ENCODE peak calls at places on chromosomes 2 and 18, in nine cellular contexts. I is GM23338; U is left cardiac atrium; D is RWPE2; S is left lung; O is stimulated activated naive CD8-positive, alpha-beta T cell treated with anti-CD3 and anti-CD28 coated beads, Interleukin-15, amount 100 ng/mL, for 72 hours; Y is naive thymus-derived CD8-positive, alpha-beta T cell; R is aorta; B is activated naive CD8-positive, alpha-beta T cell treated with anti-CD3 and anti-CD28 coated beads, Interleukin-2, amount 50 U/mL, for 24 hours. E is an unnamed sample.

GRCh38 chr2:133248264-133248663 is 320.0 kb downstream of the NCKAP5 start:
- ATAC-seq in Y (no peak), R (peak; percentile 22), U (peak; percentile 73), O (no peak), B (no peak), I (no peak), S (no peak), D (no peak), E (no peak)

GRCh38 chr2:105468655-105469042 is 69.8 kb upstream of the FHL2 start:
- ATAC-seq in Y (no peak), U (no peak), I (peak; percentile 42), R (no peak), S (no peak), D (no peak), B (no peak), O (peak; percentile 27), E (no peak)

GRCh38 chr2:61928816-61929471 is 23.5 kb downstream of the COMMD1 start:
- ATAC-seq in O (no peak), U (peak; percentile 77), B (no peak), R (no peak), Y (no peak), D (peak; percentile 67), I (peak; percentile 22), S (no peak), E (no peak)

GRCh38 chr2:156649596-156649995 is 213.4 kb downstream of the GPD2 start:
- ATAC-seq in D (no peak), Y (no peak), I (no peak), O (no peak), R (peak; percentile 75), U (peak; percentile 99), S (peak; percentile 35), B (no peak), E (no peak)

GRCh38 chr18:39519741-39520140 is 1954.1 kb upstream of the CELF4 start:
- ATAC-seq in R (no peak), I (no peak), D (peak; percentile 45), O (no peak), S (no peak), B (no peak), U (no peak), Y (no peak), E (no peak)

GRCh38 chr2:27089111-27089954 is 2.8 kb downstream of the KHK start:
- ATAC-seq in U (no peak), B (no peak), O (no peak), S (no peak), I (no peak), Y (no peak), R (no peak), D (no peak), E (no peak)

GRCh38 chr18:33578371-33579146 is 540 bp downstream of the ASXL3 start:
- ATAC-seq in I (peak; percentile 67), S (peak; percentile 43), Y (no peak), R (peak; percentile 27), U (peak; percentile 53), D (peak; percentile 49), O (no peak), B (no peak), E (no peak)

GRCh38 chr2:223944166-223944703 is 900 bp downstream of the WDFY1 start:
- ATAC-seq in R (peak; percentile 76), Y (peak; percentile 48), D (peak; percentile 30), I (peak; percentile 78), B (no peak), U (peak; percentile 72), S (peak; percentile 66), O (no peak), E (no peak)

GRCh38 chr2:110741491-110741980 is 9.2 kb downstream of the ACOXL start:
- ATAC-seq in O (no peak), I (peak; percentile 72), R (no peak), U (no peak), S (peak; percentile 77), D (peak; percentile 85), Y (no peak), B (no peak), E (peak; percentile 64)

GRCh38 chr2:133766164-133766832 is 198.0 kb upstream of the NCKAP5 start:
- ATAC-seq in R (no peak), B (no peak), Y (no peak), D (no peak), I (no peak), U (peak; percentile 32), O (no peak), S (peak; percentile 14), E (no peak)

GRCh38 chr18:54181856-54182612 is 42.4 kb downstream of the MBD2 start:
- ATAC-seq in R (no peak), I (no peak), S (no peak), O (peak; percentile 93), D (peak; percentile 48), U (no peak), B (peak; percentile 93), Y (no peak), E (peak; percentile 85)

E was measured in activated T-helper 17 cell treated with anti-CD3 and anti-CD28 coated beads, Interleukin-2, amount 50 U/mL, for 72 hours.